ENCODE peak calls at places on chromosomes 1 and 21, in six cellular contexts. One of them, this sample, is unnamed.

GRCh38 chr1:18978706-18979105 is 22.2 kb upstream of the IFFO2 start:
- DNase-seq in heart right ventricle: no peak
- DNase-seq in GM10248: no peak
- DNase-seq in AG04450: no peak
- DNase-seq in brain microvascular endothelial cell: no peak
- DNase-seq in HepG2: no peak
- DNase-seq in this sample: no peak

GRCh38 chr1:20603473-20604464 is 14.9 kb downstream of the CDA start:
- DNase-seq in heart right ventricle: no peak
- DNase-seq in GM10248: no peak
- DNase-seq in AG04450: peak
- DNase-seq in brain microvascular endothelial cell: peak
- DNase-seq in HepG2: peak
- DNase-seq in this sample: no peak

GRCh38 chr1:36269408-36269838 is 36.7 kb upstream of the SH3D21 start:
- DNase-seq in heart right ventricle: no peak
- DNase-seq in GM10248: no peak
- DNase-seq in AG04450: no peak
- DNase-seq in brain microvascular endothelial cell: no peak
- DNase-seq in HepG2: peak
- DNase-seq in this sample: no peak

GRCh38 chr1:225990705-225991464 is 8.3 kb downstream of the SDE2 start:
- DNase-seq in heart right ventricle: no peak
- DNase-seq in GM10248: no peak
- DNase-seq in AG04450: no peak
- DNase-seq in brain microvascular endothelial cell: no peak
- DNase-seq in HepG2: no peak
- DNase-seq in this sample: no peak

GRCh38 chr1:224540535-224540934 is 75.6 kb upstream of the CNIH3 start:
- DNase-seq in heart right ventricle: no peak
- DNase-seq in GM10248: no peak
- DNase-seq in AG04450: no peak
- DNase-seq in brain microvascular endothelial cell: no peak
- DNase-seq in HepG2: no peak
- DNase-seq in this sample: no peak

GRCh38 chr1:206866062-206866461 is 639 bp downstream of the IL20 start:
- DNase-seq in heart right ventricle: no peak
- DNase-seq in GM10248: no peak
- DNase-seq in AG04450: no peak
- DNase-seq in brain microvascular endothelial cell: no peak
- DNase-seq in HepG2: no peak
- DNase-seq in this sample: no peak

GRCh38 chr1:194004146-194004545 is 817.7 kb upstream of the B3GALT2 start:
- DNase-seq in heart right ventricle: no peak
- DNase-seq in GM10248: no peak
- DNase-seq in AG04450: no peak
- DNase-seq in brain microvascular endothelial cell: no peak
- DNase-seq in HepG2: no peak
- DNase-seq in this sample: no peak

GRCh38 chr1:180248731-180249681 is 18.9 kb downstream of the LHX4 start:
- DNase-seq in heart right ventricle: no peak
- DNase-seq in GM10248: no peak
- DNase-seq in AG04450: no peak
- DNase-seq in brain microvascular endothelial cell: no peak
- DNase-seq in HepG2: no peak
- DNase-seq in this sample: no peak

GRCh38 chr1:153790996-153791855 is 16.0 kb downstream of the SLC27A3 start:
- DNase-seq in heart right ventricle: no peak
- DNase-seq in GM10248: peak
- DNase-seq in AG04450: peak
- DNase-seq in brain microvascular endothelial cell: peak
- DNase-seq in HepG2: no peak
- DNase-seq in this sample: no peak

GRCh38 chr1:21217812-21218596 is 41.3 kb upstream of the EIF4G3 start:
- DNase-seq in heart right ventricle: peak
- DNase-seq in GM10248: peak
- DNase-seq in AG04450: no peak
- DNase-seq in brain microvascular endothelial cell: peak
- DNase-seq in HepG2: peak
- DNase-seq in this sample: peak

GRCh38 chr1:174217787-174218574 is 58.7 kb downstream of the RABGAP1L start:
- DNase-seq in heart right ventricle: no peak
- DNase-seq in GM10248: no peak
- DNase-seq in AG04450: no peak
- DNase-seq in brain microvascular endothelial cell: no peak
- DNase-seq in HepG2: peak
- DNase-seq in this sample: no peak

GRCh38 chr1:87273291-87273690 is 55.4 kb upstream of the LMO4 start:
- DNase-seq in heart right ventricle: no peak
- DNase-seq in GM10248: no peak
- DNase-seq in AG04450: no peak
- DNase-seq in brain microvascular endothelial cell: no peak
- DNase-seq in HepG2: no peak
- DNase-seq in this sample: no peak

GRCh38 chr1:205298191-205298994 is 23.2 kb downstream of the NUAK2 start:
- DNase-seq in heart right ventricle: no peak
- DNase-seq in GM10248: no peak
- DNase-seq in AG04450: peak
- DNase-seq in brain microvascular endothelial cell: peak
- DNase-seq in HepG2: peak
- DNase-seq in this sample: no peak

GRCh38 chr21:17343055-17343454 is 169.8 kb upstream of the CXADR start:
- DNase-seq in heart right ventricle: no peak
- DNase-seq in GM10248: no peak
- DNase-seq in AG04450: no peak
- DNase-seq in brain microvascular endothelial cell: peak
- DNase-seq in HepG2: peak
- DNase-seq in this sample: peak

GRCh38 chr1:121519042-121519755 is 334.4 kb downstream of the SRGAP2C start:
- DNase-seq in heart right ventricle: peak
- DNase-seq in GM10248: no peak
- DNase-seq in AG04450: no peak
- DNase-seq in brain microvascular endothelial cell: no peak
- DNase-seq in HepG2: peak
- DNase-seq in this sample: peak

GRCh38 chr21:32994305-32994704 is 31.4 kb upstream of the OLIG2 start:
- DNase-seq in heart right ventricle: no peak
- DNase-seq in GM10248: no peak
- DNase-seq in AG04450: no peak
- DNase-seq in brain microvascular endothelial cell: peak
- DNase-seq in HepG2: no peak
- DNase-seq in this sample: no peak

GRCh38 chr1:116345830-116346229 is 27.2 kb upstream of the ATP1A1 start:
- DNase-seq in heart right ventricle: no peak
- DNase-seq in GM10248: no peak
- DNase-seq in AG04450: no peak
- DNase-seq in brain microvascular endothelial cell: no peak
- DNase-seq in HepG2: no peak
- DNase-seq in this sample: peak

GRCh38 chr1:93779540-93780121 is 98.0 kb upstream of the BCAR3 start:
- DNase-seq in heart right ventricle: no peak
- DNase-seq in GM10248: no peak
- DNase-seq in AG04450: peak
- DNase-seq in brain microvascular endothelial cell: peak
- DNase-seq in HepG2: no peak
- DNase-seq in this sample: no peak

GRCh38 chr1:207021876-207022596 is 10.5 kb downstream of the C1orf116 start:
- DNase-seq in heart right ventricle: no peak
- DNase-seq in GM10248: no peak
- DNase-seq in AG04450: no peak
- DNase-seq in brain microvascular endothelial cell: no peak
- DNase-seq in HepG2: no peak
- DNase-seq in this sample: no peak

GRCh38 chr1:2644591-2645101 is 11.8 kb upstream of the MMEL1 start:
- DNase-seq in heart right ventricle: no peak
- DNase-seq in GM10248: no peak
- DNase-seq in AG04450: no peak
- DNase-seq in brain microvascular endothelial cell: no peak
- DNase-seq in HepG2: no peak
- DNase-seq in this sample: no peak

GRCh38 chr1:210376836-210377377 is 48.2 kb downstream of the HHAT start:
- DNase-seq in heart right ventricle: no peak
- DNase-seq in GM10248: no peak
- DNase-seq in AG04450: no peak
- DNase-seq in brain microvascular endothelial cell: no peak
- DNase-seq in HepG2: no peak
- DNase-seq in this sample: no peak

GRCh38 chr21:45455321-45456013 is 50.5 kb downstream of the COL18A1 start:
- DNase-seq in heart right ventricle: peak
- DNase-seq in GM10248: no peak
- DNase-seq in AG04450: no peak
- DNase-seq in brain microvascular endothelial cell: no peak
- DNase-seq in HepG2: no peak
- DNase-seq in this sample: no peak

GRCh38 chr1:176559474-176560390 is 96.8 kb downstream of the PAPPA2 start:
- DNase-seq in heart right ventricle: no peak
- DNase-seq in GM10248: peak
- DNase-seq in AG04450: peak
- DNase-seq in brain microvascular endothelial cell: peak
- DNase-seq in HepG2: peak
- DNase-seq in this sample: peak

GRCh38 chr1:40649592-40649930 is 15.9 kb downstream of the RIMS3 start:
- DNase-seq in heart right ventricle: no peak
- DNase-seq in GM10248: no peak
- DNase-seq in AG04450: no peak
- DNase-seq in brain microvascular endothelial cell: no peak
- DNase-seq in HepG2: no peak
- DNase-seq in this sample: no peak

GRCh38 chr1:99917214-99917613 is 52.6 kb upstream of the SLC35A3 start:
- DNase-seq in heart right ventricle: no peak
- DNase-seq in GM10248: no peak
- DNase-seq in AG04450: no peak
- DNase-seq in brain microvascular endothelial cell: no peak
- DNase-seq in HepG2: no peak
- DNase-seq in this sample: no peak

GRCh38 chr1:172478485-172478884 is 34.6 kb upstream of the PIGC start:
- DNase-seq in heart right ventricle: no peak
- DNase-seq in GM10248: no peak
- DNase-seq in AG04450: no peak
- DNase-seq in brain microvascular endothelial cell: no peak
- DNase-seq in HepG2: no peak
- DNase-seq in this sample: no peak

GRCh38 chr1:61448934-61449368 is 276.0 kb downstream of the TM2D1 start:
- DNase-seq in heart right ventricle: peak
- DNase-seq in GM10248: no peak
- DNase-seq in AG04450: no peak
- DNase-seq in brain microvascular endothelial cell: no peak
- DNase-seq in HepG2: no peak
- DNase-seq in this sample: no peak

GRCh38 chr1:116466810-116467557 is 93.9 kb downstream of the ATP1A1 start:
- DNase-seq in heart right ventricle: no peak
- DNase-seq in GM10248: no peak
- DNase-seq in AG04450: no peak
- DNase-seq in brain microvascular endothelial cell: no peak
- DNase-seq in HepG2: no peak
- DNase-seq in this sample: no peak

GRCh38 chr1:32767641-32768040 is 49.5 kb downstream of the YARS1 start:
- DNase-seq in heart right ventricle: no peak
- DNase-seq in GM10248: no peak
- DNase-seq in AG04450: no peak
- DNase-seq in brain microvascular endothelial cell: no peak
- DNase-seq in HepG2: no peak
- DNase-seq in this sample: no peak

GRCh38 chr1:32960342-32960741 is 4.3 kb downstream of the RNF19B start:
- DNase-seq in heart right ventricle: no peak
- DNase-seq in GM10248: no peak
- DNase-seq in AG04450: no peak
- DNase-seq in brain microvascular endothelial cell: no peak
- DNase-seq in HepG2: no peak
- DNase-seq in this sample: no peak

GRCh38 chr1:236137285-236137852 is 5.0 kb upstream of the GPR137B start:
- DNase-seq in heart right ventricle: no peak
- DNase-seq in GM10248: no peak
- DNase-seq in AG04450: no peak
- DNase-seq in brain microvascular endothelial cell: no peak
- DNase-seq in HepG2: no peak
- DNase-seq in this sample: no peak
- TF ChIP-seq CTCF in heart right ventricle: no peak
- TF ChIP-seq CTCF in GM10248: peak
- TF ChIP-seq CTCF in AG04450: no peak
- TF ChIP-seq CTCF in brain microvascular endothelial cell: peak
- TF ChIP-seq CTCF in HepG2: no peak
- TF ChIP-seq CTCF in this sample: peak

GRCh38 chr1:228734881-228735801 is at the start of gene RHOU:
- DNase-seq in heart right ventricle: peak
- DNase-seq in GM10248: peak
- DNase-seq in AG04450: no peak
- DNase-seq in brain microvascular endothelial cell: no peak
- DNase-seq in HepG2: peak
- DNase-seq in this sample: peak
- TF ChIP-seq CTCF in heart right ventricle: peak
- TF ChIP-seq CTCF in GM10248: peak
- TF ChIP-seq CTCF in AG04450: peak
- TF ChIP-seq CTCF in brain microvascular endothelial cell: peak
- TF ChIP-seq CTCF in HepG2: peak
- TF ChIP-seq CTCF in this sample: peak

GRCh38 chr1:27979859-27980201 is 20.1 kb downstream of the XKR8 start:
- DNase-seq in heart right ventricle: no peak
- DNase-seq in GM10248: no peak
- DNase-seq in AG04450: no peak
- DNase-seq in brain microvascular endothelial cell: no peak
- DNase-seq in HepG2: no peak
- DNase-seq in this sample: no peak
- TF ChIP-seq CTCF in heart right ventricle: no peak
- TF ChIP-seq CTCF in GM10248: peak
- TF ChIP-seq CTCF in AG04450: no peak
- TF ChIP-seq CTCF in brain microvascular endothelial cell: no peak
- TF ChIP-seq CTCF in HepG2: no peak
- TF ChIP-seq CTCF in this sample: no peak

GRCh38 chr1:160079448-160079847 is 1.9 kb upstream of the KCNJ9 start:
- DNase-seq in heart right ventricle: no peak
- DNase-seq in GM10248: no peak
- DNase-seq in AG04450: no peak
- DNase-seq in brain microvascular endothelial cell: no peak
- DNase-seq in HepG2: no peak
- DNase-seq in this sample: no peak
- TF ChIP-seq CTCF in heart right ventricle: no peak
- TF ChIP-seq CTCF in GM10248: no peak
- TF ChIP-seq CTCF in AG04450: no peak
- TF ChIP-seq CTCF in brain microvascular endothelial cell: no peak
- TF ChIP-seq CTCF in HepG2: no peak
- TF ChIP-seq CTCF in this sample: no peak